ENCODE peak calls at places on chromosome 9, in six cellular contexts. Z, U, P, S, O and M are unnamed samples.

GRCh38 chr9:89942643-89943042 is 337.8 kb downstream of the GADD45G start:
- DNase-seq in Z (no peak), P (no peak), O (no peak), U (no peak), S (no peak), M (no peak)

GRCh38 chr9:2727966-2728613 is 10.8 kb downstream of the KCNV2 start:
- DNase-seq in Z (no peak), S (peak; percentile 81), U (no peak), O (peak; percentile 27), P (peak; percentile 46), M (peak; percentile 81)

GRCh38 chr9:79012561-79012960 is 559.2 kb upstream of the TLE4 start:
- DNase-seq in P (no peak), O (no peak), S (peak; percentile 46), U (no peak), Z (no peak), M (peak; percentile 77)

GRCh38 chr9:21682981-21683380 is 119.5 kb upstream of the MTAP start:
- DNase-seq in P (no peak), O (no peak), U (no peak), Z (no peak), S (no peak), M (peak; percentile 75)

GRCh38 chr9:106479679-106480078 is 383.3 kb upstream of the ZNF462 start:
- DNase-seq in O (no peak), Z (no peak), S (no peak), P (no peak), U (no peak), M (peak; percentile 12)

GRCh38 chr9:114282926-114283325 is 40.0 kb upstream of the ORM1 start:
- DNase-seq in Z (peak; percentile 16), U (peak; percentile 17), P (no peak), S (peak; percentile 51), O (no peak), M (peak; percentile 83)

GRCh38 chr9:133576591-133577462 is 32.4 kb downstream of the FAM163B start:
- DNase-seq in Z (no peak), S (no peak), U (no peak), P (no peak), O (no peak), M (no peak)

GRCh38 chr9:2923810-2924768 is 80.2 kb upstream of the PUM3 start:
- DNase-seq in P (no peak), Z (no peak), O (no peak), U (no peak), S (peak; percentile 42), M (no peak)

GRCh38 chr9:98766548-98766947 is 29.8 kb downstream of the ANKS6 start:
- DNase-seq in O (no peak), P (no peak), Z (no peak), S (no peak), U (no peak), M (peak; percentile 18)

GRCh38 chr9:86563350-86563749 is 209.1 kb upstream of the TUT7 start:
- DNase-seq in Z (no peak), S (no peak), O (no peak), P (no peak), U (no peak), M (peak; percentile 82)

GRCh38 chr9:116539549-116539948 is 147.6 kb upstream of the TRIM32 start:
- DNase-seq in P (no peak), O (no peak), Z (no peak), U (no peak), S (no peak), M (no peak)

GRCh38 chr9:135215571-135216161 is 128.2 kb downstream of the OLFM1 start:
- DNase-seq in Z (peak; percentile 33), S (no peak), U (peak; percentile 71), P (peak; percentile 84), O (no peak), M (no peak)

GRCh38 chr9:72769546-72769945 is 183.3 kb downstream of the ALDH1A1 start:
- DNase-seq in U (no peak), P (no peak), S (no peak), O (no peak), Z (no peak), M (no peak)

GRCh38 chr9:124411514-124412227 is 3.6 kb downstream of the PSMB7 start:
- DNase-seq in O (no peak), Z (no peak), P (no peak), S (no peak), U (no peak), M (peak; percentile 89)

GRCh38 chr9:112020680-112021596 is 124.3 kb downstream of the UGCG start:
- DNase-seq in U (no peak), S (no peak), P (no peak), O (no peak), Z (no peak), M (peak; percentile 89)

GRCh38 chr9:95726756-95727155 is 148.7 kb upstream of the ERCC6L2 start:
- DNase-seq in P (no peak), U (no peak), S (peak; percentile 51), Z (no peak), O (peak; percentile 27), M (peak; percentile 66)

GRCh38 chr9:101639785-101640437 is 45.1 kb upstream of the PPP3R2 start:
- DNase-seq in P (no peak), Z (no peak), U (no peak), S (no peak), O (no peak), M (no peak)

GRCh38 chr9:86843182-86843581 is 104.1 kb downstream of the GAS1 start:
- DNase-seq in U (no peak), P (peak; percentile 12), O (no peak), S (no peak), Z (no peak), M (no peak)

GRCh38 chr9:108877524-108877923 is 15.5 kb downstream of the ACTL7A start:
- DNase-seq in O (no peak), U (no peak), S (no peak), P (no peak), Z (no peak), M (no peak)

GRCh38 chr9:110126457-110126856 is 81.5 kb downstream of the C9orf152 start:
- DNase-seq in U (no peak), P (no peak), Z (no peak), S (peak; percentile 28), O (no peak), M (no peak)
- H3K4me3 ChIP-seq in U (peak overlapping the region; percentile 28), P (peak overlapping the region; percentile 14), Z (peak overlapping the region; percentile 8), S (no peak overlapping the region), O (no peak overlapping the region), M (no peak overlapping the region)

GRCh38 chr9:94140418-94140780 is 56.1 kb downstream of the PTPDC1 start:
- DNase-seq in O (no peak), S (no peak), Z (no peak), U (no peak), P (no peak), M (no peak)

GRCh38 chr9:94139672-94140417 is 55.6 kb downstream of the PTPDC1 start:
- DNase-seq in U (peak; percentile 80), P (peak; percentile 88), O (no peak), S (no peak), Z (peak; percentile 94), M (peak; percentile 93)

GRCh38 chr9:94134629-94135028 is 50.4 kb downstream of the PTPDC1 start:
- DNase-seq in Z (no peak), O (no peak), U (no peak), P (peak; percentile 69), S (no peak), M (no peak)

GRCh38 chr9:94140791-94141790 is 56.8 kb downstream of the PTPDC1 start:
- DNase-seq in Z (no peak), S (peak; percentile 32), P (no peak), U (no peak), O (no peak), M (no peak)

DNA sequence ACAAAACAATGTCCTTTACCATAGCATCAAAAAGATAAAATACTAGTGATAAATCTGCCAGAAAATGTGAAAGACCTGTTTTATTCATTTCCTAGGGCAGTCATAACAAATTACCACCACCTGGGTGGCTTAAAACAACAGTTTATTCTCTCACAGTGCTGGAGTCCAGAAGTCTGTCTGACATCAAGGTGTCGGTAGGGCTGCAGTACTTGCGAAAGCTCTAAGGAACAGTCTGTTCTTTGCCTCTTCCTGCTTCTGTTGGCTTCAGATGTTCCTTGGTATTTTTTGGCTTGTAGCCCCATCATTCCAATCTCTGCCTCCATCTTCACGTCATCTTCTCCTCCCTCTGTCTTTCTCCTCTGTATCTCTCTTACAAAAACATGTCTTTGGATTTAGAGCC is 51.0 kb downstream of the PTPDC1 start:
- DNase-seq in U (no peak), S (no peak), Z (no peak), P (peak; percentile 78), O (no peak), M (peak; percentile 83)
- H3K4me1 ChIP-seq in U (peaks cover 36% of the 10 kb centered on the region), S (no peaks in the 10 kb centered on the region), Z (peaks cover 8% of the 10 kb centered on the region), P (peaks cover 45% of the 10 kb centered on the region), O (peaks cover 2% of the 10 kb centered on the region), M (peaks cover 32% of the 10 kb centered on the region)

DNA sequence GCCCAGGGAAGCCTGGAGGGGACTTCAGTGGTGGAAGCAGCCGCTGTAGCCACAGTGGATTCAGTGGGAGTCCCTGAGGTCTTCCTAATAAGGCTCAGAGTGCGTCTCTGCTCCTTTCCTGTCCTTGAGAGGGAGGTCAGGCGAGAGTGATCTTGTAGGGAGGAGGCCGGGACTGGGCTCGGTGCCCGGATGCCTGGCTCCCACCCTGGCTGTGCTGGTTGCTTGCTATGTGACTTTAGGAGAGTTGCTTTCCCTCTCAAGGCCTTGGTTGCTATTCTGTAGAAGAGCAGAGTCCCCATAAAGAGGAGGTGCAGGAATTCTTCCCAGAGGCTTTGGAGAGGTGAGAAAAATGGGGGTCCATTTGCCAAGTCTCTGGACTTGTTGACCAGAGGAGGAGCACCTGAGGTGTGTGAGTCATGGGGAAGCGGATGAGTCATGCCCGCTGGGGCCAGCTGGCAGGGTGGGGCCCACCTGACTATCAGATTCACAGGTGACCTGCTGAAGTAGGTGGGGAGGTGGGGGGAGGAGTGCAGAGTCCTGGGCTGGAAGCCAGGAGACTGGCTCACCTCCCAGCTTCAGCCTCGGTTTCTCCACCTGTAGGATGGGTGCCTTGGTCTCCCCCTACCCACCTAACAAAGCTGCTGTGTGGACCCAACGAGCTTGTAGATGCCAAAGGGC is 13.8 kb downstream of the GSN start:
- DNase-seq in O (no peak), S (peak; percentile 71), Z (peak; percentile 89), U (peak; percentile 91), P (peak; percentile 98), M (peak; percentile 68)
- H3K4me3 ChIP-seq in O (no peak overlapping the region), S (no peak overlapping the region), Z (no peak overlapping the region), U (no peak overlapping the region), P (no peak overlapping the region), M (peak overlapping the region; percentile 20)

GRCh38 chr9:132042324-132042723 is 37.3 kb downstream of the MED27 start:
- DNase-seq in Z (no peak), U (no peak), P (no peak), S (peak; percentile 19), O (no peak), M (peak; percentile 96)
- H3K4me1 ChIP-seq in Z (no peaks in the 10 kb centered on the region), U (no peaks in the 10 kb centered on the region), P (peaks cover 5% of the 10 kb centered on the region), S (no peaks in the 10 kb centered on the region), O (no peaks in the 10 kb centered on the region), M (peaks cover 33% of the 10 kb centered on the region)

DNA sequence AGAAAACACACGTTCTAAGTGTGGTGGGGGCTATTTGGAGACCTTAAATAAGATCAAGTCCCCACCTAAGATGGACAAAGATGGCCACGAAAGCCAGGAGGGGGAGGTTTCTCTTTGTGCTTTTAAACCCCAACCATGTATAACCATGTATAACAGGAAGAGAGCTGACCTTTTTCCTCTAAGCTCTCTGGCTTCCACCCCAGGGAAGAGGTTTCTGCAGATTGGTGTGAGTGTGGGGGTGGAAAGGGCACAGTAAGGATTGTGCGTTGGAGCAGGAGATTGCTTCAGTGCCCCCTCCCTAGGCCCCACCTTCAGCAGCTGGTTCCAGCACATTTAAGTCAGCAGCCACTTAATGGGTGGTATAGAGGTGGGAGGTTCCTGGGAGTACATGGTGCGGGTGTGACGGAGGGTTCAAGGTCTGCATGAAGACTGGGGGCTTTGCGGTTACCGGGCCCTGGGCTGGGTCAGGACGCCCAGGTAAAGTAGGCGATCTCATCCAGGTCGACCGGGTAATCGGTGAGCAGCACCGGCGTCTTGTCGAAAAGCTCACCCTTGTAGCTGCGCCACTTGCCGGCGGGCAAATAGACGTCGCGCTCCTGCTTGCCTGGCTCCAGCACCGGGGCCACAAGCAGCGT is 6.2 kb downstream of the MYORG start:
- DNase-seq in P (no peak), S (no peak), U (no peak), O (no peak), Z (no peak), M (no peak)
- H3K4me3 ChIP-seq in P (no peak overlapping the region), S (no peak overlapping the region), U (no peak overlapping the region), O (no peak overlapping the region), Z (no peak overlapping the region), M (peak overlapping the region; percentile 68)